ENCODE peak calls at places on chromosome 2, in nine cellular contexts. C is cardiac muscle cell; B is endothelial cell; A is nephron progenitor cell; R is right lobe of liver; S is colonic mucosa; X is CD8-positive, alpha-beta T cell; G is lower lobe of right lung; F is thoracic aorta. O is an unnamed sample.

GRCh38 chr2:88016948-88017779 is 817 bp upstream of the RNU2-63P start:
- DNase-seq in F (no peak), X (no peak), S (peak; percentile 76), G (peak; percentile 73), B (no peak), C (no peak), R (peak; percentile 79), A (peak; percentile 66), O (no peak)

GRCh38 chr2:172930871-172931255 is 144.8 kb upstream of the MAP3K20 start:
- DNase-seq in A (no peak), X (no peak), B (no peak), G (no peak), S (no peak), R (no peak), C (no peak), F (no peak), O (no peak)

GRCh38 chr2:182554950-182555349 is 128.1 kb upstream of the PDE1A start:
- DNase-seq in S (no peak), C (no peak), B (no peak), G (no peak), R (no peak), F (no peak), A (no peak), X (no peak), O (no peak)

GRCh38 chr2:108588070-108588668 is 53.9 kb downstream of the LIMS1 start:
- DNase-seq in X (no peak), G (no peak), C (peak; percentile 38), A (no peak), S (no peak), R (no peak), F (no peak), B (no peak), O (no peak)

GRCh38 chr2:25232248-25232825 is 64.0 kb upstream of the POMC start:
- DNase-seq in F (no peak), R (no peak), G (no peak), B (no peak), A (no peak), S (no peak), X (no peak), C (no peak), O (no peak)

GRCh38 chr2:95026471-95027368 is 1.2 kb downstream of the MAL start:
- DNase-seq in S (no peak), B (no peak), F (no peak), C (no peak), R (peak; percentile 34), A (no peak), G (no peak), X (peak; percentile 19), O (peak; percentile 27)

GRCh38 chr2:222819722-222820333 is 41.0 kb upstream of the ACSL3 start:
- DNase-seq in G (no peak), X (no peak), R (no peak), S (no peak), C (peak; percentile 78), A (no peak), B (no peak), F (no peak), O (no peak)

GRCh38 chr2:131045925-131046579 is 47.2 kb downstream of the FAM168B start:
- DNase-seq in S (no peak), A (no peak), G (peak; percentile 42), B (no peak), F (no peak), X (no peak), R (peak; percentile 53), C (no peak), O (no peak)

GRCh38 chr2:64622443-64623231 is 31.1 kb downstream of the SERTAD2 start:
- DNase-seq in X (no peak), S (no peak), A (no peak), G (no peak), B (no peak), C (no peak), F (no peak), R (no peak), O (no peak)

GRCh38 chr2:208179028-208179609 is 10.7 kb downstream of the C2orf80 start:
- DNase-seq in B (no peak), C (peak; percentile 41), X (no peak), A (peak; percentile 10), R (no peak), F (no peak), S (no peak), G (peak; percentile 68), O (peak; percentile 76)

GRCh38 chr2:38533180-38533579 is 69.5 kb downstream of the HNRNPLL start:
- DNase-seq in F (no peak), A (no peak), R (no peak), C (no peak), B (no peak), S (no peak), X (no peak), G (peak; percentile 55), O (no peak)

GRCh38 chr2:10688921-10689807 is 611 bp downstream of the NOL10 start:
- DNase-seq in X (peak; percentile 8), F (no peak), A (no peak), R (peak; percentile 58), B (peak; percentile 12), S (peak; percentile 45), G (peak; percentile 61), C (peak; percentile 3), O (peak; percentile 12)

GRCh38 chr2:222796413-222797103 is 64.3 kb upstream of the ACSL3 start:
- DNase-seq in A (peak; percentile 9), X (no peak), F (no peak), R (peak; percentile 80), C (peak; percentile 21), B (no peak), S (peak; percentile 68), G (no peak), O (no peak)

GRCh38 chr2:120609826-120610395 is 125.8 kb upstream of the GLI2 start:
- DNase-seq in X (no peak), C (no peak), S (no peak), F (no peak), B (no peak), R (peak; percentile 30), G (no peak), A (no peak), O (no peak)

GRCh38 chr2:185255566-185255965 is 483.0 kb upstream of the FSIP2 start:
- DNase-seq in A (no peak), R (no peak), S (no peak), B (no peak), C (no peak), F (no peak), X (no peak), G (no peak), O (peak; percentile 13)

GRCh38 chr2:119012345-119013301 is 70.6 kb downstream of the MARCO start:
- DNase-seq in F (no peak), R (peak; percentile 44), A (no peak), C (no peak), G (no peak), S (no peak), X (no peak), B (peak; percentile 2), O (no peak)

DNA sequence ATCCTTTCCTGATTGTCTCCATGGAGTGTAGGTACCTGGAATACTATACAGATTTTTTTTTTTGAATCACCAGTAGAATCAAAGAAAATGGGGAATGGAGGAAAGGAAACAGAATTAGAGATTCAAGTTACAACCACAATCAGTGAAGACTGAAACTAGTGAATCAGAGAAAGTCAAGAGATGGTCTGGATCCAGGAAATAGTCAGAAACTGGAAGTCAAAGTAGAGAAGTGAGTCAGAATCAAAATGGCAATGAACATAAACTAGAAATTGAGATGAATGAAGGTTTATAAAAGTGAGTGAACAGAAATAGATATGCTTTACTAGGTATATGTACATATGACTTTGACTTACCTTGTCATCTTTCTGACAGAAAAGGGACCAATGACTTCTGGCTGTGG is 579.0 kb downstream of the PLCL1 start:
- DNase-seq in S (no peak), X (no peak), G (no peak), C (peak; percentile 1), B (no peak), A (no peak), R (no peak), F (no peak), O (no peak)
- TF ChIP-seq CTCF in S (no peak), X (no peak), G (no peak), C (no peak), B (no peak), A (no peak), R (no peak), F (no peak), O (no peak)

DNA sequence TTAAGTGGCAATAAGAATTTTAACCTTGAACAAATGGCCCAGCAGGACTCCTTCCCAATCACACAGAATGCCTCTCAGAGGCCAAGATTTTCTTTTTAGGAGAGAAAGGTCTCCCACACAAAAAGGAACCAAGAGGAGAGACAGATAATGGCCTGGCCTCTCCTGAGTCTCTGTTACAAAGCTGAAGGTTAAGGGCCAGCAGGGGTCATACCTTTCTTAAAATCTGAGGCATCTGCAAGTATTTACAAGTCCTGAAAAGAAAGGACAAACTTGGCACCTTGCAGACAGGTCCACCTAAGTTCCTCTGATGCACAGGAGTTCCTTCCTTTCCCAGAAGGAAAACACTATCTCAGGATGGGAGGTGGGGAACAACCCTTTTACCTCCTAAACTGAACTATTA is 142.3 kb downstream of the TMEM163 start:
- DNase-seq in R (no peak), B (no peak), F (no peak), X (peak; percentile 11), S (no peak), A (no peak), G (no peak), C (no peak), O (no peak)
- TF ChIP-seq CTCF in R (no peak), B (no peak), F (no peak), X (no peak), S (no peak), A (no peak), G (no peak), C (no peak), O (no peak)

GRCh38 chr2:101188683-101189405 is 37.7 kb upstream of the TBC1D8 start:
- DNase-seq in S (peak; percentile 68), B (peak; percentile 64), C (peak; percentile 64), R (no peak), G (no peak), X (no peak), A (peak; percentile 22), F (no peak), O (peak; percentile 36)
- TF ChIP-seq CTCF in S (peak; percentile 40), B (peak; percentile 68), C (peak; percentile 77), R (peak; percentile 54), G (peak; percentile 53), X (no peak), A (no peak), F (peak; percentile 37), O (no peak)

DNA sequence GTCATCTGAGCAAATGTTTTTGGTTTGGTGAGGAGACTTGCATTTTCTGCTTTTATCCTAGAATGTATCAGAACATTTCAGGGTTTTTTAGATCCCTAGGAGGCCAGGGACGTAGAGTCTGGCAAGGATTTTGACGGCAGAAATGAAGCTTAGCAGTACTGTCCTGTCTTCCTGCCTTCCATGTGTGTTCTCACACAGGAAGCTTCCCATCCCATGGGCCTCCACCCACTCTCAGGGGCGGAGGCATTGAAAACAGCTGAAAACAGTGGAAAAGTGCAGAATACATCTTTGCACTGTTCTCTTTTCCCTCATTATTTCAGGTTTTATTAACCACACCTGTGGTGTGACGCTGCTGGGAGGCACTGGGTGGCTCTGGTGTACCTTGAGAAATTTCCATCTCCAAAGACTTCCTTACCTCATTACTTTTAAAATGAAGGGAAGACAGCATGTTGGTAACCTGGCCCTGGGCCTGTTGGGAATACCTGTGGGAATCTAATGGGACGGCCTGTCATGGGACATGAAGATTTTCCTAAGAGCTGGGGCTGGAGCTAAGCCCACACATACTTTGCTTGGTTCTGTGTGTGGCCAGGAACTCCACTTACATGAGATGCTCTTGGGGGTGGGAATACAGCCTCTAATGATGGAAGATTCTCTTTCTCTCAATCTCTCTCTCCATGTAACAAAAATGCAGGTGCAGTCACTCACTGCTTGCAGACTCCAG is 20.5 kb downstream of the PCARE start:
- DNase-seq in S (no peak), R (no peak), X (no peak), C (peak; percentile 8), A (no peak), F (no peak), G (no peak), B (no peak), O (peak; percentile 45)
- TF ChIP-seq CTCF in S (no peak), R (no peak), X (no peak), C (peak; percentile 11), A (no peak), F (no peak), G (no peak), B (no peak), O (peak; percentile 28)

O was measured in Calu3.